ENCODE peak calls at places on chromosomes 6 and 20, in six cellular contexts. G, C, P, W, T and Q are unnamed samples.

GRCh38 chr6:50819527-50819905 is 845 bp downstream of the TFAP2B start:
- DNase-seq in G (no peak), C (no peak), P (no peak), W (no peak), T (no peak), Q (no peak)

GRCh38 chr6:5359413-5359812 is 98.1 kb downstream of the FARS2 start:
- DNase-seq in G (no peak), C (no peak), P (no peak), W (no peak), T (no peak), Q (no peak)

GRCh38 chr6:151269318-151269995 is 29.7 kb downstream of the AKAP12 start:
- DNase-seq in G (no peak), C (no peak), P (no peak), W (peak), T (no peak), Q (no peak)

GRCh38 chr6:73236147-73236750 is 11.0 kb upstream of the KHDC1L start:
- DNase-seq in G (no peak), C (no peak), P (no peak), W (no peak), T (no peak), Q (no peak)

GRCh38 chr6:104527761-104528415 is 331.8 kb downstream of the HACE1 start:
- DNase-seq in G (no peak), C (peak), P (no peak), W (no peak), T (peak), Q (no peak)

GRCh38 chr6:2166717-2167116 is 78.7 kb downstream of the GMDS start:
- DNase-seq in G (no peak), C (no peak), P (no peak), W (no peak), T (no peak), Q (no peak)

GRCh38 chr20:45592574-45593189 is 13.6 kb upstream of the WFDC8 start:
- DNase-seq in G (no peak), C (no peak), P (no peak), W (peak), T (no peak), Q (peak)

GRCh38 chr20:47717421-47717820 is 67.9 kb downstream of the SULF2 start:
- DNase-seq in G (no peak), C (no peak), P (no peak), W (no peak), T (no peak), Q (no peak)

GRCh38 chr20:2164966-2165365 is 63.3 kb downstream of the STK35 start:
- DNase-seq in G (no peak), C (no peak), P (no peak), W (no peak), T (no peak), Q (no peak)

GRCh38 chr20:63536997-63537524 is at the start of gene PTK6:
- DNase-seq in G (no peak), C (no peak), P (peak), W (no peak), T (no peak), Q (peak)

GRCh38 chr6:164107297-164107995 is 692.9 kb downstream of the QKI start:
- DNase-seq in G (no peak), C (no peak), P (no peak), W (no peak), T (no peak), Q (no peak)

GRCh38 chr20:47574616-47575401 is 73.1 kb downstream of the NCOA3 start:
- DNase-seq in G (no peak), C (no peak), P (no peak), W (peak), T (no peak), Q (no peak)

GRCh38 chr6:21648475-21649050 is 55.0 kb downstream of the SOX4 start:
- DNase-seq in G (no peak), C (no peak), P (no peak), W (no peak), T (no peak), Q (no peak)

GRCh38 chr6:1904898-1905297 is 295.2 kb downstream of the FOXC1 start:
- DNase-seq in G (no peak), C (no peak), P (no peak), W (no peak), T (no peak), Q (no peak)

GRCh38 chr6:170459451-170459850 is 93.7 kb downstream of the PSMB1 start:
- DNase-seq in G (no peak), C (no peak), P (peak), W (peak), T (no peak), Q (no peak)

GRCh38 chr6:140051521-140052455 is 677.3 kb upstream of the CITED2 start:
- DNase-seq in G (no peak), C (no peak), P (no peak), W (peak), T (no peak), Q (no peak)

GRCh38 chr6:16168121-16168520 is 39.2 kb downstream of the MYLIP start:
- DNase-seq in G (no peak), C (no peak), P (no peak), W (no peak), T (no peak), Q (no peak)

GRCh38 chr6:158781692-158782373 is 37.3 kb downstream of the EZR start:
- DNase-seq in G (no peak), C (no peak), P (no peak), W (no peak), T (no peak), Q (no peak)

GRCh38 chr20:58837717-58838116 is 13.0 kb downstream of the GNAS-AS1 start:
- DNase-seq in G (no peak), C (no peak), P (no peak), W (no peak), T (no peak), Q (no peak)

GRCh38 chr6:31379850-31380249 is 22.9 kb upstream of the HLA-B start:
- DNase-seq in G (no peak), C (no peak), P (no peak), W (no peak), T (no peak), Q (no peak)

GRCh38 chr20:1803216-1804128 is 91.7 kb upstream of the SIRPA start:
- DNase-seq in G (no peak), C (peak), P (peak), W (peak), T (peak), Q (peak)

GRCh38 chr6:16326971-16327776 is 88.8 kb downstream of the GMPR start:
- DNase-seq in G (no peak), C (no peak), P (no peak), W (no peak), T (no peak), Q (no peak)

GRCh38 chr20:34040300-34041015 is 46.7 kb downstream of the RALY start:
- DNase-seq in G (no peak), C (no peak), P (no peak), W (no peak), T (no peak), Q (no peak)

GRCh38 chr6:54083301-54083700 is 27.9 kb upstream of the MLIP start:
- DNase-seq in G (no peak), C (no peak), P (no peak), W (no peak), T (no peak), Q (no peak)

GRCh38 chr6:112203577-112204349 is 50.6 kb downstream of the LAMA4 start:
- DNase-seq in G (no peak), C (no peak), P (no peak), W (peak), T (no peak), Q (no peak)

GRCh38 chr20:51758978-51759544 is 9.1 kb downstream of the ATP9A start:
- DNase-seq in G (no peak), C (no peak), P (no peak), W (no peak), T (no peak), Q (no peak)

GRCh38 chr6:10531942-10532341 is 10.8 kb downstream of the GCNT2 start:
- DNase-seq in G (no peak), C (no peak), P (no peak), W (peak), T (no peak), Q (no peak)

GRCh38 chr20:41482647-41483552 is 116.3 kb upstream of the EMILIN3 start:
- DNase-seq in G (no peak), C (no peak), P (no peak), W (peak), T (no peak), Q (no peak)

GRCh38 chr6:16504608-16505007 is 256.7 kb downstream of the ATXN1 start:
- DNase-seq in G (no peak), C (no peak), P (no peak), W (no peak), T (no peak), Q (no peak)

GRCh38 chr6:16649241-16649640 is 112.0 kb downstream of the ATXN1 start:
- DNase-seq in G (no peak), C (no peak), P (no peak), W (no peak), T (no peak), Q (no peak)

GRCh38 chr6:66508433-66508832 is 801.4 kb upstream of the EYS start:
- DNase-seq in G (no peak), C (no peak), P (no peak), W (no peak), T (no peak), Q (no peak)

GRCh38 chr20:10551732-10552724 is 116.9 kb downstream of the SLX4IP start:
- DNase-seq in G (no peak), C (no peak), P (no peak), W (no peak), T (peak), Q (peak)

GRCh38 chr6:140480852-140481251 is 1106.4 kb upstream of the CITED2 start:
- DNase-seq in G (no peak), C (no peak), P (no peak), W (no peak), T (no peak), Q (peak)

GRCh38 chr20:36130316-36130865 is 24.1 kb upstream of the EPB41L1 start:
- DNase-seq in G (no peak), C (no peak), P (no peak), W (no peak), T (no peak), Q (no peak)

GRCh38 chr6:152566040-152566875 is 70.9 kb downstream of the SYNE1 start:
- DNase-seq in G (no peak), C (no peak), P (no peak), W (peak), T (no peak), Q (no peak)

GRCh38 chr6:15498640-15499039 is 164.2 kb downstream of the DTNBP1 start:
- DNase-seq in G (no peak), C (no peak), P (no peak), W (no peak), T (no peak), Q (no peak)

GRCh38 chr20:22442318-22442717 is 142.1 kb downstream of the FOXA2 start:
- DNase-seq in G (no peak), C (no peak), P (no peak), W (no peak), T (no peak), Q (no peak)

GRCh38 chr20:1861347-1861987 is 33.7 kb upstream of the SIRPA start:
- DNase-seq in G (no peak), C (peak), P (no peak), W (peak), T (no peak), Q (no peak)

GRCh38 chr20:48026981-48027592 is 241.8 kb upstream of the SULF2 start:
- DNase-seq in G (no peak), C (no peak), P (no peak), W (no peak), T (no peak), Q (no peak)

GRCh38 chr6:141561154-141561553 is 571.6 kb upstream of the GJE1 start:
- DNase-seq in G (no peak), C (peak), P (no peak), W (no peak), T (no peak), Q (no peak)

GRCh38 chr6:28089054-28089453 is 8.7 kb downstream of the ZNF165 start:
- DNase-seq in G (no peak), C (no peak), P (no peak), W (no peak), T (no peak), Q (no peak)

GRCh38 chr6:28090902-28091586 is 10.7 kb downstream of the ZNF165 start:
- DNase-seq in G (no peak), C (no peak), P (no peak), W (no peak), T (no peak), Q (no peak)
- H3K4me3 ChIP-seq in G (peak), C (no peak), P (peak), W (no peak), T (no peak), Q (no peak)

GRCh38 chr6:38163186-38164130 is 343.9 kb downstream of the ZFAND3 start:
- DNase-seq in G (no peak), C (no peak), P (no peak), W (no peak), T (no peak), Q (no peak)
- TF ChIP-seq CTCF in G (no peak), C (no peak), P (no peak), W (no peak), T (no peak), Q (no peak)

DNA sequence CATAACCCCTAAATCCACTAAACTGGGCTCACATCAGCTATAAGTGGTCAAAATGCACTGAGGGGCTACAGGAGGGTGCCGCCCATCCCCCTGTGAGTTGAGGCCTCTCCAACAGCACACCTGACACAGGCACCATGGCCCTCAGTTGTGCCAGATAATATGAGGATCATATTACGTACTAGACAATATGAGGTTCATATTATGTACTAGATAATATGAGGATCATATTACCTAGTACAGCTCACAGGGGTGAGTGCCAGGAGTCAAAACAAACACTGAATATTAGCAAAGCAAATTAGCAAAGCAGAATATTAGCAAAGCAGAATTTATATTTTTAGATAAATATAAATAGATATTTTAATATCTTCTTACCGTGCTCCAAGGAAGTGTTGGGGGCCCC is 35.3 kb downstream of the CD24 start:
- DNase-seq in G (no peak), C (no peak), P (no peak), W (no peak), T (no peak), Q (no peak)
- TF ChIP-seq POLR2AphosphoS5 in G (no peak), C (no peak), P (no peak), W (no peak), T (no peak), Q (no peak)

GRCh38 chr20:44552950-44553908 is 29.1 kb upstream of the PKIG start:
- DNase-seq in G (no peak), C (no peak), P (no peak), W (peak), T (no peak), Q (no peak)
- H3K4me3 ChIP-seq in G (no peak), C (no peak), P (no peak), W (no peak), T (no peak), Q (no peak)

DNA sequence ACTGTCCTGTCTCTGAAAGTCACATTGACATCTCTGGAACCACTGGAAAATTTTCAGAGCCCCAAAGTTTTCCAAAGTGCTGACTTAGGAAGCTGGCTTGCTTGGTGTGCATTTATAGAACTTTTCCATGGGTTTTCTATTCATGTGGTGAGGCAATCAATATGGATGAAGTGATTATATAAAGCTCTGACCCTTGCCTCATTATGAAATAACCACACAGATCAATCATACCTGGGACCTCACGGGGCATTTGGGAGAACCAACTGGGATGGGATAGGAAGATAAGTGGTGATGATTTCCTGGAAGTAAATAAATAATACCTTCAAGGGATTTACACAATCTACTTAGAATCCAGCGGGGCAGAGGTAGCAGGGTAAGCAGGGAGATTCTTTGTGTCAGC is 22.9 kb upstream of the SIM1 start:
- DNase-seq in G (no peak), C (no peak), P (no peak), W (no peak), T (no peak), Q (no peak)
- TF ChIP-seq CTCF in G (no peak), C (no peak), P (no peak), W (no peak), T (no peak), Q (no peak)

GRCh38 chr6:43623880-43624785 is 4.9 kb downstream of the GTPBP2 start:
- DNase-seq in G (no peak), C (no peak), P (peak), W (no peak), T (no peak), Q (no peak)
- TF ChIP-seq POLR2AphosphoS5 in G (no peak), C (no peak), P (peak), W (no peak), T (no peak), Q (no peak)

DNA sequence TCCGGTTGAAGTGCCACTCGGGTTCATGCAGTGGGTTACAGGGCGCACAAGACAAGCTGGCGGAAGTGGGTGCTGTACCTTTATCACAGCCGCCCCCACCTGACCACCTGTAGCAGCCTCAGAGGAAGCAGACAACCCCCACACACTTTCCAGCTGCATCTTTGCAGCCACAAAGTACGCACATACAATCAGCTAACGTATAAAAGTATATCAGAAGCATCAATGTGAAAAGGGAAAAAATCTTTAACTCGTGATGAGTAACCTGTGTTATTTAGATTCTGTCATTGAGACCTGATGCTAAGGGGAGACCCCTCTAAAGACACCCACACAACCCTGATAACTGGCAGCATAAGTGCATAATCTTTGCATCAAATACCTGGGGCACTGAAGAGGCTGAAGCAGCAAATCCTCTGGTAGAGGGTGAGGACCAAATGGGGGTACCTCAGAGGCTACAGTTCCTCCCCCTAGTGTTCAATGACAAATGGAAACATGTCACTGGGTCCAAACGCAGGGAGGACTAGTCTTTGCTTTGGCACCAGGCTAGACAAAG is 22.1 kb downstream of the BACH2 start:
- DNase-seq in G (no peak), C (peak), P (peak), W (no peak), T (no peak), Q (no peak)
- H3K4me3 ChIP-seq in G (no peak), C (no peak), P (no peak), W (no peak), T (no peak), Q (no peak)

DNA sequence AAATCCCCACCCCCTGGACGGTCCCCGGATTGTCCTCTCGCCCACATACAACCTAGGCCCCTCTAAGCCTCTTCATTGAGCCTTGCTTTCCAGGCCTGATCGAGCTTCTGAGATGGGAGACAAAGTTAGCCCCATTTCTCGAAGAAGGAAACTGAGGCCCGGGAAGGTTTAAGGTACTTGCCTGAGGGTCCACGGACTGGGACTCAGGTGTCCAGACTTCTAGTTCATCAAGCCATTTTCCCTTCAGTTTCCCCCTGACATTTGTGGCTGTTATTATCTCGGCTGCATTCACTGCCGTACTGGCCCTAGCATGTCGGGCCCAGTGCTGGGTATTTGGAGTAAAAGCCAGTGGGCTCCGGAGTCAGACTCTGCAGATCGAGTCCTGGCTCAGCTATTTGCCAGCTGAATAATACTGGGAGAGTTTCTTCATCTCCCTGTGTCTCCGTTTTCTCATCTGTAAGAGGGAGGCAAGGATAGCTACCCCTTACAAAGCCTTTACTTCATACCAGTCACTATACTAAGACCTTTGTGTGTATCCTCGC is 633 bp downstream of the RPRD1B start:
- DNase-seq in G (no peak), C (no peak), P (no peak), W (peak), T (no peak), Q (peak)
- TF ChIP-seq CTCF in G (no peak), C (no peak), P (no peak), W (no peak), T (no peak), Q (no peak)

GRCh38 chr6:109449789-109450673 is 5.5 kb downstream of the MICAL1 start:
- DNase-seq in G (no peak), C (no peak), P (peak), W (no peak), T (no peak), Q (no peak)

GRCh38 chr6:109450801-109451200 is 4.8 kb downstream of the MICAL1 start:
- DNase-seq in G (no peak), C (no peak), P (no peak), W (no peak), T (no peak), Q (no peak)

GRCh38 chr6:109448615-109449014 is 7.0 kb downstream of the MICAL1 start:
- DNase-seq in G (no peak), C (no peak), P (no peak), W (no peak), T (no peak), Q (no peak)

GRCh38 chr6:109447878-109448555 is 7.5 kb downstream of the SMPD2 start:
- DNase-seq in G (no peak), C (no peak), P (no peak), W (no peak), T (no peak), Q (peak)

GRCh38 chr6:109449064-109449788 is 6.3 kb downstream of the MICAL1 start:
- DNase-seq in G (no peak), C (no peak), P (peak), W (no peak), T (no peak), Q (no peak)
- TF ChIP-seq POLR2AphosphoS5 in G (no peak), C (no peak), P (no peak), W (no peak), T (no peak), Q (no peak)

DNA sequence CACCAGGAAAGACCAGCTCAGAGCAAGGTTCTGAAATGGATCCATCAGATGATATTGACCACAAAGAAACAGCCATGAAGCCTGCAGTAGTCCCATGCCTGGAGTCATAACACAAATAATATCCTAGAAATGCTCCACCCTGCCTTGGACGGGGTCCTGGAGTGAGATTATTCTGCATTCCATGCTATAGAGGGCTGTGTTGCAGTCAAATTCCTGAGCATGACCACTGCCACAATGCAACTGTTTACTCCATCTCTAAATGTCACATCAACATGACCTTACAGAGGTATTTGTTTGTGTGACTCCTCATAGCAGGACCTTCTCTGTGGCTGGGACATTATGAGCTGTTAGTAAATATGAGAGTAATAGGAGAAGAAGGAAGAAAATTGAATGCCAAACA is 257.5 kb upstream of the TCF21 start:
- DNase-seq in G (no peak), C (no peak), P (no peak), W (no peak), T (no peak), Q (no peak)
- H3K4me3 ChIP-seq in G (no peak), C (no peak), P (no peak), W (no peak), T (no peak), Q (no peak)